ENCODE peak calls at places on chromosomes 2 and 18, in four cellular contexts. K is H9, F is brain microvascular endothelial cell, Z is PC-3. B is an unnamed sample.

GRCh38 chr2:18701981-18702380 is 112.6 kb upstream of the NT5C1B start:
- DNase-seq in K (no peak), F (peak; percentile 68), Z (peak; percentile 84), B (no peak)

GRCh38 chr18:2655954-2656236 is 369 bp downstream of the SMCHD1 start:
- DNase-seq in K (no peak), F (peak; percentile 16), Z (no peak), B (no peak)

GRCh38 chr2:59585657-59586056 is 967.8 kb downstream of the BCL11A start:
- DNase-seq in K (no peak), F (no peak), Z (no peak), B (no peak)

GRCh38 chr2:235230809-235231601 is 262.8 kb upstream of the AGAP1 start:
- DNase-seq in K (no peak), F (no peak), Z (no peak), B (no peak)

GRCh38 chr2:217953011-217953481 is 49.7 kb downstream of the TNS1 start:
- DNase-seq in K (no peak), F (no peak), Z (no peak), B (no peak)

GRCh38 chr2:11692966-11693521 is 23.0 kb upstream of the NTSR2 start:
- DNase-seq in K (peak; percentile 71), F (peak; percentile 62), Z (peak; percentile 89), B (no peak)

GRCh38 chr2:32946314-32947075 is at the start of gene LTBP1:
- DNase-seq in K (peak; percentile 77), F (peak; percentile 67), Z (peak; percentile 80), B (peak; percentile 41)

GRCh38 chr2:47046271-47046670 is 108.8 kb downstream of the STPG4 start:
- DNase-seq in K (no peak), F (no peak), Z (no peak), B (no peak)

GRCh38 chr2:64594563-64594989 is 59.1 kb downstream of the SERTAD2 start:
- DNase-seq in K (no peak), F (no peak), Z (peak; percentile 92), B (no peak)

GRCh38 chr18:29418136-29418535 is 1241.2 kb upstream of the CDH2 start:
- DNase-seq in K (no peak), F (peak; percentile 11), Z (peak; percentile 69), B (no peak)

GRCh38 chr2:120525056-120526046 is 179.4 kb downstream of the INHBB start:
- DNase-seq in K (no peak), F (no peak), Z (peak; percentile 29), B (no peak)

GRCh38 chr2:71560286-71561011 is 107.1 kb downstream of the DYSF start:
- DNase-seq in K (no peak), F (no peak), Z (no peak), B (no peak)

GRCh38 chr2:117335967-117336366 is 478.5 kb upstream of the DDX18 start:
- DNase-seq in K (no peak), F (no peak), Z (no peak), B (no peak)

GRCh38 chr2:227890495-227891079 is 19.2 kb downstream of the DAW1 start:
- DNase-seq in K (no peak), F (no peak), Z (peak; percentile 80), B (no peak)

GRCh38 chr18:75351409-75351808 is 76.1 kb downstream of the SMIM21 start:
- DNase-seq in K (no peak), F (no peak), Z (no peak), B (no peak)

GRCh38 chr2:233638836-233639235 is 2.6 kb downstream of the UGT1A10 start:
- DNase-seq in K (no peak), F (no peak), Z (no peak), B (no peak)

GRCh38 chr2:64537991-64538390 is 13.9 kb downstream of the AFTPH start:
- DNase-seq in K (no peak), F (no peak), Z (peak; percentile 55), B (no peak)

GRCh38 chr18:57210711-57211411 is 64.0 kb downstream of the BOD1L2 start:
- DNase-seq in K (no peak), F (no peak), Z (peak; percentile 50), B (no peak)

GRCh38 chr2:222057249-222058073 is 241.3 kb downstream of the PAX3 start:
- DNase-seq in K (no peak), F (no peak), Z (peak; percentile 21), B (no peak)

GRCh38 chr18:59733411-59733810 is 36.2 kb upstream of the CCBE1 start:
- DNase-seq in K (no peak), F (no peak), Z (no peak), B (no peak)

GRCh38 chr2:30915485-30915884 is 108.2 kb upstream of the CAPN13 start:
- DNase-seq in K (peak; percentile 79), F (peak; percentile 12), Z (peak; percentile 56), B (no peak)

GRCh38 chr2:58501371-58501770 is 260.2 kb upstream of the FANCL start:
- DNase-seq in K (no peak), F (no peak), Z (no peak), B (no peak)

GRCh38 chr2:9975328-9975727 is 23.8 kb downstream of the GRHL1 start:
- DNase-seq in K (no peak), F (no peak), Z (peak; percentile 93), B (no peak)

GRCh38 chr2:64857581-64858471 is 131.4 kb upstream of the SLC1A4 start:
- DNase-seq in K (no peak), F (peak; percentile 42), Z (no peak), B (no peak)

GRCh38 chr2:179017958-179018357 is 32.0 kb downstream of the CCDC141 start:
- DNase-seq in K (no peak), F (no peak), Z (no peak), B (no peak)

GRCh38 chr18:13043066-13043465 is 51.9 kb downstream of the CEP192 start:
- DNase-seq in K (no peak), F (no peak), Z (no peak), B (no peak)

GRCh38 chr18:32907656-32908441 is 135.0 kb upstream of the KLHL14 start:
- DNase-seq in K (no peak), F (no peak), Z (no peak), B (no peak)

GRCh38 chr2:50466694-50467093 is 565.2 kb downstream of the NRXN1 start:
- DNase-seq in K (no peak), F (no peak), Z (no peak), B (no peak)

GRCh38 chr2:25528173-25528572 is 145.2 kb downstream of the DTNB start:
- DNase-seq in K (no peak), F (peak; percentile 42), Z (peak; percentile 69), B (no peak)

GRCh38 chr2:234290671-234291070 is 206.2 kb downstream of the ARL4C start:
- DNase-seq in K (no peak), F (no peak), Z (no peak), B (peak; percentile 39)

GRCh38 chr2:218202266-218202665 is 14.7 kb upstream of the ARPC2 start:
- DNase-seq in K (no peak), F (no peak), Z (no peak), B (no peak)

GRCh38 chr18:9782073-9782857 is 74.2 kb downstream of the RAB31 start:
- DNase-seq in K (no peak), F (peak; percentile 77), Z (peak; percentile 72), B (no peak)

GRCh38 chr2:205650450-205650849 is 31.9 kb upstream of the NRP2 start:
- DNase-seq in K (peak; percentile 64), F (peak; percentile 53), Z (peak; percentile 74), B (no peak)

GRCh38 chr2:65296971-65297370 is 69.3 kb downstream of the ACTR2 start:
- DNase-seq in K (no peak), F (no peak), Z (no peak), B (no peak)

GRCh38 chr2:73561422-73561821 is 80.8 kb downstream of the NAT8 start:
- DNase-seq in K (no peak), F (no peak), Z (no peak), B (no peak)

GRCh38 chr18:48490641-48491040 is 48.2 kb upstream of the CTIF start:
- DNase-seq in K (no peak), F (peak; percentile 47), Z (no peak), B (no peak)

GRCh38 chr2:1504311-1504750 is 91.1 kb downstream of the TPO start:
- DNase-seq in K (no peak), F (no peak), Z (no peak), B (no peak)

GRCh38 chr2:1503471-1504310 is 90.4 kb downstream of the TPO start:
- DNase-seq in K (no peak), F (no peak), Z (no peak), B (no peak)

GRCh38 chr2:1501991-1502390 is 88.7 kb downstream of the TPO start:
- DNase-seq in K (no peak), F (no peak), Z (no peak), B (no peak)

GRCh38 chr2:1501196-1501851 is 88.1 kb downstream of the TPO start:
- DNase-seq in K (no peak), F (no peak), Z (no peak), B (no peak)

GRCh38 chr2:1502891-1503304 is 89.6 kb downstream of the TPO start:
- DNase-seq in K (no peak), F (no peak), Z (no peak), B (no peak)
- TF ChIP-seq CTCF in K (no peak), F (no peak), Z (no peak), B (no peak)

GRCh38 chr18:37889963-37890362 is 324.4 kb upstream of the CELF4 start:
- DNase-seq in K (peak; percentile 49), F (no peak), Z (no peak), B (no peak)
- TF ChIP-seq CTCF in K (peak; percentile 50), F (no peak), Z (no peak), B (no peak)

DNA sequence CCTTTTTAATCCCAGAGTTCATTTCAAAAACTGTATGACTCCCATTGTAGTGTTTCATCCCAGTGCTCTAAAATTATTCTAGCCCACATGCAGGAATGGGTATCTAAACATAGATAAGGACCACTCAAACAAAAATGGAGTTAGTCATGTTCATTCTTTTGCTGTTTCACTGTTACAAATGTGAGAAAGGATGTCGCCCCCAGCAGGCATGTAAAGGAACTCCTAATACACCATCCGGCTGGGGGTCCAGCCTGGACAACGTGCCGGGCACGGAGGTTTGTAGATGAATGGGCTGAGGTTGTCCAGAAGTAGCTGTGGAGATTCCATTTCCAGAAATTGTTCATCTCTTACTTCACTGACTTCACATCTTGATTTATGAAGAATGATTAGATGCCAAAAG is 101.9 kb upstream of the RAB12 start:
- DNase-seq in K (no peak), F (peak; percentile 14), Z (no peak), B (no peak)
- TF ChIP-seq CTCF in K (peak; percentile 70), F (peak; percentile 65), Z (peak; percentile 52), B (no peak)

DNA sequence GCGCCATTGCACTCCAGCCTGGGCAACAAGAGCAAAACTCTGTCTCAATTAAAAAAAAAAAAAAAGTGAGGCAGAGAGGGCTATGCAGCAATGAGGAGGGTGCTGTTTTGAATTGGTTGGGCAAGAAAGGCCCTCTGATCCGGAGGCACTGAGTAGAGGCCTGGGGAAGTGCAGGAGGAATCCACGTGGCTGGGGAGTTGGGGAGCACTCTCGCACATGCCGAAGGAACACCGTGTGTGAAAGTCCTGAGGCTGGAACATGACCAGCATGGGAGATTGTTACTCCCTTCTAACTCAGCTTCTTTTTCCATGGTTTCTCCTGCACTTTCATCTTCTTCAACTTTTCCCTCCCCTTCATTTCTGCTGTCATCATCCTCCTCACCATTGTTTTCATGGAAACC is 347.9 kb upstream of the HS6ST1 start:
- DNase-seq in K (no peak), F (no peak), Z (no peak), B (no peak)
- TF ChIP-seq CTCF in K (no peak), F (no peak), Z (no peak), B (no peak)

DNA sequence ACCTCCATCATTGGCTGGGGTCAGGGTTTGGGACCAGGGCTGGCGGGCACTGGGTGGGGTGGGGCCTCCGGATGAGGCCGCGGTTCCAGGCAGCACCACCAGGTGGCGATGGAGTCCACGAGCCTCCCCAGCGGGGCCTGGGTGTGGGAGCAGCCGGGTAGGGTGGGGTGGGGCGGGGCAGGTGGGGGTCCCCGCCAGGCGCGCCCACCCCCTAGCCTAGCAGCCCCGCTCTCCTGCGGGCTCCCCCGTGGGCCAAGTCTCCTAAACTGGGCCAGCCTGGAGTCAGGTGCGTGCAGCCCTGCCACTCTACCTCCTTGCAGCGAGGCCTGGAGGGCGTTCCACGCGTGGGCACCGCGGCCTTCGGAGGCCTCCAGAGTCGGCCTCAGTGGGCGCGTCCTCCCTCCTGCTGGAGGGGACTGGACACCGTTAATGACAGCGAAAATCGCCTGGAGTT is 187.5 kb downstream of the TWIST2 start:
- DNase-seq in K (peak; percentile 70), F (no peak), Z (peak; percentile 57), B (peak; percentile 67)
- TF ChIP-seq CTCF in K (peak; percentile 88), F (peak; percentile 81), Z (peak; percentile 64), B (no peak)

B was measured in activated B cell treated with CpG ODN at 0.5 μM for 24 hours.